ENCODE peak calls at places on chromosomes 7 and 10, in ten cellular contexts. O, S, C, E, T, Q, K, M, B and Z are unnamed samples.

GRCh38 chr7:95334434-95334833 is 10.1 kb upstream of the PON1 start:
- DNase-seq in M (no peak), O (no peak), S (no peak), B (no peak), T (no peak), Q (no peak), C (no peak), E (no peak), K (no peak), Z (no peak)

GRCh38 chr10:86711237-86711956 is 43.1 kb downstream of the LDB3 start:
- DNase-seq in C (peak), E (peak), B (peak), O (peak), Q (peak), K (peak), S (peak), M (peak), T (peak), Z (peak)

GRCh38 chr7:48274662-48275061 is 103.4 kb downstream of the ABCA13 start:
- DNase-seq in K (no peak), E (no peak), M (no peak), T (no peak), O (peak), Q (no peak), B (no peak), S (no peak), C (no peak), Z (no peak)

GRCh38 chr10:89526396-89526795 is 9.0 kb downstream of the SLC16A12 start:
- DNase-seq in E (no peak), M (no peak), T (no peak), S (no peak), B (no peak), Q (no peak), K (no peak), C (no peak), O (no peak), Z (no peak)

GRCh38 chr10:32955299-32955772 is 2.7 kb downstream of the ITGB1 start:
- DNase-seq in M (no peak), B (no peak), E (no peak), C (no peak), T (no peak), K (no peak), O (peak), S (no peak), Q (no peak), Z (no peak)

GRCh38 chr7:28658392-28658791 is 246.1 kb downstream of the CREB5 start:
- DNase-seq in O (no peak), B (no peak), M (no peak), C (no peak), Q (no peak), K (no peak), S (no peak), E (no peak), T (no peak), Z (no peak)

GRCh38 chr10:62217683-62218082 is 51.0 kb downstream of the RTKN2 start:
- DNase-seq in Q (no peak), T (no peak), S (no peak), O (no peak), B (no peak), K (no peak), E (no peak), C (no peak), M (no peak), Z (no peak)

GRCh38 chr10:24415455-24416169 is 206.7 kb downstream of the KIAA1217 start:
- DNase-seq in B (peak), M (peak), K (peak), C (peak), O (peak), E (peak), T (no peak), S (no peak), Q (peak), Z (peak)

GRCh38 chr7:101998904-101999236 is 181.4 kb downstream of the CUX1 start:
- DNase-seq in O (no peak), C (peak), E (peak), Q (no peak), M (no peak), B (peak), T (no peak), K (no peak), S (no peak), Z (no peak)

GRCh38 chr10:132039371-132039770 is 26.4 kb upstream of the JAKMIP3 start:
- DNase-seq in C (no peak), Q (no peak), B (no peak), M (no peak), E (no peak), O (no peak), K (no peak), S (no peak), T (no peak), Z (no peak)

GRCh38 chr10:77104459-77104980 is 533.1 kb downstream of the KCNMA1 start:
- DNase-seq in C (peak), E (no peak), K (no peak), O (peak), Q (peak), M (no peak), S (peak), B (no peak), T (no peak), Z (no peak)

GRCh38 chr7:112481833-112482669 is 1.3 kb downstream of the LSMEM1 start:
- DNase-seq in O (peak), S (peak), Q (no peak), K (no peak), T (no peak), B (peak), E (no peak), C (peak), M (peak), Z (no peak)

GRCh38 chr7:140205600-140205999 is 28.8 kb upstream of the KDM7A start:
- DNase-seq in B (no peak), Q (no peak), K (no peak), C (no peak), T (no peak), S (no peak), E (no peak), M (no peak), O (no peak), Z (no peak)

GRCh38 chr7:22390512-22390911 is 33.6 kb upstream of the RAPGEF5 start:
- DNase-seq in O (no peak), M (no peak), B (no peak), Q (no peak), K (no peak), T (no peak), C (no peak), S (no peak), E (no peak), Z (no peak)

GRCh38 chr10:22874189-22874854 is 53.5 kb upstream of the ARMC3 start:
- DNase-seq in T (no peak), O (no peak), C (no peak), E (no peak), K (no peak), Q (no peak), S (no peak), B (no peak), M (peak), Z (no peak)

GRCh38 chr10:59991661-59992060 is 85.3 kb upstream of the CCDC6 start:
- DNase-seq in Q (no peak), M (no peak), B (no peak), E (peak), T (no peak), K (no peak), C (no peak), O (peak), S (no peak), Z (peak)

GRCh38 chr7:50818324-50818723 is 35.6 kb upstream of the GRB10 start:
- DNase-seq in M (no peak), B (no peak), C (no peak), T (no peak), K (no peak), O (peak), Q (no peak), E (no peak), S (no peak), Z (no peak)

GRCh38 chr7:28329616-28330373 is 82.5 kb upstream of the CREB5 start:
- DNase-seq in K (no peak), Q (no peak), S (no peak), M (no peak), O (no peak), C (no peak), B (no peak), T (no peak), E (no peak), Z (no peak)

GRCh38 chr10:88880287-88881094 is 446 bp downstream of the STAMBPL1 start:
- DNase-seq in S (peak), C (peak), O (peak), Q (peak), M (peak), K (peak), T (peak), E (peak), B (peak), Z (peak)

GRCh38 chr10:70106958-70107791 is 25.4 kb downstream of the AIFM2 start:
- DNase-seq in Q (no peak), K (no peak), C (no peak), T (no peak), M (no peak), S (no peak), O (peak), B (peak), E (peak), Z (peak)

GRCh38 chr10:88401671-88402347 is 181.3 kb downstream of the RNLS start:
- DNase-seq in O (no peak), M (no peak), Q (no peak), C (no peak), K (no peak), E (no peak), S (no peak), T (no peak), B (no peak), Z (no peak)

GRCh38 chr10:118776960-118777359 is 22.2 kb upstream of the CACUL1 start:
- DNase-seq in K (no peak), E (no peak), Q (no peak), O (no peak), T (no peak), C (no peak), M (no peak), B (no peak), S (no peak), Z (no peak)

GRCh38 chr10:121158988-121159579 is 307.9 kb downstream of the WDR11 start:
- DNase-seq in Q (no peak), S (no peak), M (no peak), E (no peak), O (peak), B (no peak), C (no peak), K (no peak), T (no peak), Z (no peak)